ENCODE peak calls at places on chromosomes 2 and 18, in nine cellular contexts. A is GM03348; K is left ventricle myocardium inferior; C is esophagus squamous epithelium; W is activated CD8-positive, alpha-beta memory T cell treated with anti-CD3 and anti-CD28 coated beads for 24 hours; P is hypothalamus; H is fibroblast of pulmonary artery; Y is mucosa of descending colon; V is activated effector memory CD4-positive, alpha-beta T cell treated with Interleukin-2 at 50 U/mL for 16 hours. L is an unnamed sample.
A peak's percentile ranks its signal among the peaks of the same experiment; 100 is the strongest.

GRCh38 chr18:22550861-22551260 is 133.1 kb upstream of the CTAGE1 start:
- DNase-seq in A (no peak), K (no peak), C (no peak), W (no peak), P (no peak), H (no peak), Y (no peak), V (no peak), L (no peak)

GRCh38 chr2:151339168-151339567 is 18.2 kb upstream of the TNFAIP6 start:
- DNase-seq in A (no peak), K (no peak), C (no peak), W (no peak), P (no peak), H (no peak), Y (no peak), V (no peak), L (no peak)

GRCh38 chr18:3485153-3486149 is 35.5 kb downstream of the TGIF1 start:
- DNase-seq in A (no peak), K (no peak), C (no peak), W (no peak), P (no peak), H (no peak), Y (no peak), V (no peak), L (no peak)

GRCh38 chr2:111694690-111695089 is 189.3 kb downstream of the ANAPC1 start:
- DNase-seq in A (peak; percentile 83), K (no peak), C (no peak), W (no peak), P (no peak), H (peak; percentile 98), Y (no peak), V (no peak), L (no peak)

GRCh38 chr2:191888400-191889166 is 41.7 kb upstream of the CAVIN2 start:
- DNase-seq in A (no peak), K (no peak), C (no peak), W (no peak), P (no peak), H (no peak), Y (no peak), V (no peak), L (no peak)

GRCh38 chr18:31946305-31947046 is 3.5 kb upstream of the TRAPPC8 start:
- DNase-seq in A (no peak), K (no peak), C (no peak), W (no peak), P (no peak), H (no peak), Y (no peak), V (no peak), L (no peak)

GRCh38 chr2:129492528-129492927 is 486.9 kb upstream of the RAB6C start:
- DNase-seq in A (no peak), K (no peak), C (no peak), W (no peak), P (no peak), H (no peak), Y (no peak), V (no peak), L (no peak)

GRCh38 chr2:30694286-30695055 is 112.8 kb downstream of the CAPN13 start:
- DNase-seq in A (peak; percentile 33), K (no peak), C (no peak), W (no peak), P (no peak), H (no peak), Y (no peak), V (no peak), L (peak; percentile 75)

GRCh38 chr2:186645999-186646398 is 47.9 kb upstream of the FAM171B start:
- DNase-seq in A (peak; percentile 2), K (no peak), C (no peak), W (no peak), P (no peak), H (peak; percentile 31), Y (no peak), V (no peak), L (no peak)

GRCh38 chr2:167732251-167732788 is 515.1 kb downstream of the STK39 start:
- DNase-seq in A (no peak), K (no peak), C (no peak), W (no peak), P (no peak), H (no peak), Y (no peak), V (no peak), L (no peak)

GRCh38 chr2:113253453-113253852 is 25.3 kb downstream of the PAX8 start:
- DNase-seq in A (no peak), K (no peak), C (no peak), W (no peak), P (no peak), H (no peak), Y (no peak), V (no peak), L (no peak)

GRCh38 chr2:8885449-8886196 is 48.2 kb upstream of the KIDINS220 start:
- DNase-seq in A (no peak), K (no peak), C (no peak), W (no peak), P (no peak), H (no peak), Y (no peak), V (no peak), L (no peak)

GRCh38 chr18:65737346-65737745 is 13.5 kb upstream of the CDH7 start:
- DNase-seq in A (no peak), K (no peak), C (no peak), W (no peak), P (no peak), H (no peak), Y (no peak), V (no peak), L (no peak)

GRCh38 chr2:46072146-46072820 is 224.9 kb upstream of the EPAS1 start:
- DNase-seq in A (no peak), K (no peak), C (no peak), W (no peak), P (no peak), H (no peak), Y (no peak), V (no peak), L (no peak)

GRCh38 chr18:70634576-70635147 is 345.8 kb downstream of the SOCS6 start:
- DNase-seq in A (no peak), K (no peak), C (no peak), W (no peak), P (no peak), H (peak; percentile 20), Y (no peak), V (no peak), L (no peak)

GRCh38 chr2:20425371-20425881 is 21.4 kb upstream of the RHOB start:
- DNase-seq in A (peak; percentile 22), K (no peak), C (no peak), W (no peak), P (no peak), H (no peak), Y (no peak), V (no peak), L (peak; percentile 78)

GRCh38 chr2:189022002-189022401 is 47.8 kb downstream of the COL3A1 start:
- DNase-seq in A (peak; percentile 55), K (no peak), C (no peak), W (no peak), P (no peak), H (peak; percentile 90), Y (no peak), V (no peak), L (no peak)

GRCh38 chr2:190105554-190105953 is 43.0 kb upstream of the MSTN start:
- DNase-seq in A (no peak), K (no peak), C (no peak), W (no peak), P (no peak), H (no peak), Y (no peak), V (no peak), L (no peak)

GRCh38 chr2:79887747-79888374 is 375.0 kb downstream of the CTNNA2 start:
- DNase-seq in A (peak; percentile 65), K (no peak), C (no peak), W (no peak), P (no peak), H (peak; percentile 75), Y (no peak), V (no peak), L (no peak)

GRCh38 chr2:62811086-62811485 is 105.6 kb downstream of the EHBP1 start:
- DNase-seq in A (no peak), K (no peak), C (no peak), W (no peak), P (no peak), H (no peak), Y (no peak), V (no peak), L (no peak)

GRCh38 chr2:44348385-44348784 is 12.9 kb downstream of the PREPL start:
- DNase-seq in A (peak; percentile 61), K (no peak), C (no peak), W (no peak), P (no peak), H (peak; percentile 60), Y (no peak), V (no peak), L (no peak)

GRCh38 chr2:105397959-105398521 is 811 bp downstream of the FHL2 start:
- DNase-seq in A (no peak), K (no peak), C (no peak), W (no peak), P (no peak), H (peak; percentile 50), Y (no peak), V (no peak), L (no peak)

GRCh38 chr2:63843093-63843492 is 1.4 kb downstream of the UGP2 start:
- DNase-seq in A (no peak), K (no peak), C (no peak), W (no peak), P (no peak), H (no peak), Y (no peak), V (no peak), L (no peak)

GRCh38 chr2:54768772-54769428 is 45.4 kb downstream of the EML6 start:
- DNase-seq in A (no peak), K (no peak), C (no peak), W (no peak), P (no peak), H (no peak), Y (no peak), V (no peak), L (no peak)

GRCh38 chr2:207746131-207746530 is 23.6 kb downstream of the FZD5 start:
- DNase-seq in A (peak; percentile 80), K (no peak), C (no peak), W (no peak), P (no peak), H (peak; percentile 85), Y (peak; percentile 60), V (no peak), L (no peak)

GRCh38 chr18:61893304-61893970 is 630 bp upstream of the RNF152 start:
- DNase-seq in A (peak; percentile 91), K (peak; percentile 59), C (no peak), W (peak; percentile 66), P (no peak), H (peak; percentile 52), Y (peak; percentile 75), V (peak; percentile 6), L (no peak)

GRCh38 chr2:112182581-112183034 is 44.4 kb downstream of the FBLN7 start:
- DNase-seq in A (no peak), K (no peak), C (no peak), W (peak; percentile 65), P (no peak), H (no peak), Y (no peak), V (peak; percentile 54), L (peak; percentile 67)

GRCh38 chr2:60092781-60093180 is 460.7 kb downstream of the BCL11A start:
- DNase-seq in A (no peak), K (no peak), C (no peak), W (no peak), P (no peak), H (no peak), Y (no peak), V (no peak), L (no peak)

GRCh38 chr2:135299656-135300244 is 231.3 kb downstream of the ZRANB3 start:
- DNase-seq in A (peak; percentile 29), K (no peak), C (no peak), W (no peak), P (no peak), H (peak; percentile 39), Y (no peak), V (no peak), L (no peak)

GRCh38 chr2:136056077-136056688 is 61.8 kb downstream of the CXCR4 start:
- DNase-seq in A (no peak), K (no peak), C (no peak), W (no peak), P (no peak), H (no peak), Y (no peak), V (no peak), L (no peak)

GRCh38 chr2:226012116-226012515 is 612.6 kb downstream of the NYAP2 start:
- DNase-seq in A (no peak), K (no peak), C (no peak), W (no peak), P (no peak), H (no peak), Y (no peak), V (no peak), L (no peak)

L was measured in vagina.